ENCODE peak calls at places on chromosomes 2 and 18, in four cellular contexts. P is GOT3, O is AG04450, I is fibroblast of lung. C is an unnamed sample.
A peak's percentile ranks its signal among the peaks of the same experiment; 100 is the strongest.

GRCh38 chr2:168884990-168885389 is 5.2 kb downstream of the SPC25 start:
- DNase-seq in P (no peak), O (no peak), I (no peak), C (no peak)

GRCh38 chr18:1392865-1393734 is 488.4 kb downstream of the ADCYAP1 start:
- DNase-seq in P (no peak), O (no peak), I (no peak), C (no peak)

GRCh38 chr2:235218486-235218907 is 266.7 kb downstream of the SH3BP4 start:
- DNase-seq in P (no peak), O (no peak), I (no peak), C (no peak)

GRCh38 chr2:21966139-21966538 is 842.4 kb downstream of the TDRD15 start:
- DNase-seq in P (no peak), O (peak; percentile 1), I (peak; percentile 1), C (no peak)

GRCh38 chr2:239598011-239598731 is 197.4 kb upstream of the HDAC4 start:
- DNase-seq in P (no peak), O (no peak), I (no peak), C (peak; percentile 29)

GRCh38 chr18:63979409-63979908 is 9.6 kb downstream of the SERPINB8 start:
- DNase-seq in P (no peak), O (peak; percentile 21), I (peak; percentile 76), C (peak; percentile 78)

GRCh38 chr2:197248623-197249022 is 62.0 kb downstream of the ANKRD44 start:
- DNase-seq in P (no peak), O (no peak), I (no peak), C (no peak)

GRCh38 chr2:222239945-222240675 is 58.7 kb downstream of the PAX3 start:
- DNase-seq in P (no peak), O (no peak), I (no peak), C (no peak)

GRCh38 chr18:2683055-2683454 is 27.5 kb downstream of the SMCHD1 start:
- DNase-seq in P (no peak), O (no peak), I (no peak), C (no peak)

GRCh38 chr2:108988796-108989713 is at the start of gene EDAR:
- DNase-seq in P (no peak), O (no peak), I (peak; percentile 15), C (peak; percentile 76)

GRCh38 chr18:73924836-73925235 is 222.8 kb downstream of the FBXO15 start:
- DNase-seq in P (no peak), O (peak; percentile 18), I (no peak), C (no peak)

GRCh38 chr2:74777161-74777900 is 56.6 kb upstream of the HK2 start:
- DNase-seq in P (no peak), O (no peak), I (no peak), C (no peak)

GRCh38 chr2:205970348-205970747 is 115.6 kb downstream of the INO80D start:
- DNase-seq in P (no peak), O (no peak), I (no peak), C (no peak)

GRCh38 chr2:216774620-216775019 is 79.3 kb upstream of the IGFBP5 start:
- DNase-seq in P (peak; percentile 64), O (peak; percentile 63), I (peak; percentile 87), C (peak; percentile 10)

GRCh38 chr2:62904344-62904743 is 146.3 kb upstream of the OTX1 start:
- DNase-seq in P (no peak), O (no peak), I (no peak), C (no peak)

GRCh38 chr18:6836331-6836730 is 106.8 kb downstream of the ARHGAP28 start:
- DNase-seq in P (no peak), O (no peak), I (no peak), C (no peak)

GRCh38 chr2:85750509-85751299 is 3.1 kb upstream of the ATOH8 start:
- DNase-seq in P (no peak), O (no peak), I (peak; percentile 70), C (no peak)

GRCh38 chr2:56757884-56758545 is 574.2 kb downstream of the CCDC85A start:
- DNase-seq in P (no peak), O (no peak), I (no peak), C (no peak)

GRCh38 chr2:230356084-230356483 is 29.1 kb downstream of the SP140L start:
- DNase-seq in P (no peak), O (no peak), I (peak; percentile 32), C (no peak)

GRCh38 chr2:241129086-241129871 is 20.0 kb downstream of the PASK start:
- DNase-seq in P (no peak), O (no peak), I (peak; percentile 51), C (no peak)

GRCh38 chr2:157302492-157303099 is 23.0 kb downstream of the ERMN start:
- DNase-seq in P (no peak), O (peak; percentile 16), I (peak; percentile 63), C (no peak)

GRCh38 chr2:62427146-62427545 is 78.8 kb downstream of the TMEM17 start:
- DNase-seq in P (no peak), O (no peak), I (no peak), C (no peak)

GRCh38 chr2:178484245-178485041 is 4.2 kb downstream of the PLEKHA3 start:
- DNase-seq in P (no peak), O (no peak), I (peak; percentile 43), C (no peak)

GRCh38 chr2:60796573-60797509 is 40.8 kb downstream of the PAPOLG start:
- DNase-seq in P (no peak), O (no peak), I (peak; percentile 23), C (no peak)

GRCh38 chr2:65263257-65263656 is 35.6 kb downstream of the ACTR2 start:
- DNase-seq in P (no peak), O (no peak), I (no peak), C (no peak)

GRCh38 chr18:7987284-7987976 is 420.3 kb downstream of the PTPRM start:
- DNase-seq in P (no peak), O (no peak), I (peak; percentile 79), C (no peak)